ENCODE peak calls at places on chromosome 3, in seven cellular contexts. M is LHCN-M2; P is T-helper 9 cell; D is GF-D8; Z is LoVo; B is kidney tubule cell; X is stimulated activated CD4-positive, alpha-beta T cell treated with anti-CD3 and anti-CD28 coated beads, Interleukin-1b, Interleukin-23, amount 100 ng/mL, for 24 hours. G is an unnamed sample.

GRCh38 chr3:183533410-183534132 is 21.9 kb downstream of the KLHL6 start:
- DNase-seq in M (no peak), P (no peak), Z (no peak), D (no peak), X (no peak), B (peak; percentile 65), G (no peak)

GRCh38 chr3:196843435-196844110 is 24.1 kb upstream of the SENP5 start:
- DNase-seq in B (no peak), P (no peak), D (no peak), M (no peak), X (no peak), Z (no peak), G (peak; percentile 29)

GRCh38 chr3:106678657-106679390 is 698.4 kb upstream of the CCDC54 start:
- DNase-seq in M (no peak), X (no peak), B (no peak), D (no peak), P (no peak), Z (no peak), G (no peak)

GRCh38 chr3:4949659-4950058 is 29.6 kb upstream of the BHLHE40 start:
- DNase-seq in Z (no peak), B (no peak), P (no peak), X (no peak), D (no peak), M (no peak), G (no peak)

GRCh38 chr3:72127843-72128242 is 342.9 kb upstream of the PROK2 start:
- DNase-seq in D (no peak), Z (no peak), M (peak; percentile 50), P (no peak), X (no peak), B (peak; percentile 53), G (no peak)

GRCh38 chr3:54045416-54045815 is 76.9 kb upstream of the CACNA2D3 start:
- DNase-seq in X (no peak), B (peak; percentile 57), D (no peak), M (no peak), P (no peak), Z (no peak), G (no peak)

GRCh38 chr3:111299070-111299672 is 227.6 kb downstream of the NECTIN3 start:
- DNase-seq in M (peak; percentile 52), B (peak; percentile 10), P (no peak), D (no peak), Z (no peak), X (no peak), G (no peak)

GRCh38 chr3:30292192-30292893 is 314.1 kb upstream of the TGFBR2 start:
- DNase-seq in Z (no peak), B (peak; percentile 50), X (no peak), M (peak; percentile 94), P (no peak), D (no peak), G (no peak)

GRCh38 chr3:182212479-182213076 is 500.9 kb downstream of the SOX2 start:
- DNase-seq in M (peak; percentile 63), D (no peak), P (no peak), B (peak; percentile 98), X (no peak), Z (peak; percentile 95), G (peak; percentile 25)

GRCh38 chr3:18389108-18389733 is 35.9 kb downstream of the SATB1 start:
- DNase-seq in P (peak; percentile 13), M (peak; percentile 5), B (peak; percentile 25), X (no peak), Z (peak; percentile 35), D (no peak), G (peak; percentile 1)

GRCh38 chr3:111763101-111763500 is 96.0 kb upstream of the PHLDB2 start:
- DNase-seq in Z (no peak), B (peak; percentile 75), X (no peak), P (no peak), D (no peak), M (no peak), G (no peak)

GRCh38 chr3:139468407-139468806 is 7.9 kb downstream of the RBP2 start:
- DNase-seq in B (no peak), Z (no peak), D (no peak), P (no peak), X (no peak), M (no peak), G (no peak)

GRCh38 chr3:57062119-57062631 is 1.7 kb downstream of the SPATA12 start:
- DNase-seq in X (no peak), D (no peak), M (no peak), Z (no peak), B (no peak), P (no peak), G (no peak)

GRCh38 chr3:171620825-171621434 is 160.7 kb upstream of the TNIK start:
- DNase-seq in X (no peak), B (peak; percentile 76), P (no peak), D (no peak), Z (peak; percentile 59), M (peak; percentile 73), G (peak; percentile 19)

GRCh38 chr3:47113669-47114365 is 50.1 kb downstream of the SETD2 start:
- DNase-seq in M (peak; percentile 47), Z (no peak), P (no peak), D (no peak), B (peak; percentile 78), X (no peak), G (peak; percentile 10)

GRCh38 chr3:194852836-194853508 is 167.3 kb downstream of the FAM43A start:
- DNase-seq in P (no peak), M (no peak), Z (no peak), D (no peak), X (no peak), B (no peak), G (no peak)

GRCh38 chr3:152870027-152870426 is 35.1 kb downstream of the P2RY1 start:
- DNase-seq in X (no peak), B (no peak), P (no peak), D (no peak), M (no peak), Z (no peak), G (no peak)

GRCh38 chr3:129592362-129593150 is 13.9 kb downstream of the PLXND1 start:
- DNase-seq in X (no peak), M (no peak), P (no peak), B (no peak), Z (no peak), D (peak; percentile 44), G (no peak)

GRCh38 chr3:27356976-27357375 is 12.2 kb downstream of the NEK10 start:
- DNase-seq in P (no peak), B (no peak), D (no peak), M (no peak), X (no peak), Z (no peak), G (no peak)

GRCh38 chr3:188019761-188020160 is 134.2 kb upstream of the LPP start:
- DNase-seq in M (no peak), B (no peak), Z (no peak), X (no peak), D (no peak), P (no peak), G (no peak)

GRCh38 chr3:57557088-57557537 is 1.0 kb downstream of the PDE12 start:
- DNase-seq in B (peak; percentile 53), Z (no peak), D (no peak), M (peak; percentile 34), P (peak; percentile 8), X (no peak), G (peak; percentile 27)

GRCh38 chr3:36635731-36636130 is 128.6 kb downstream of the DCLK3 start:
- DNase-seq in M (no peak), D (no peak), P (no peak), Z (no peak), B (peak; percentile 86), X (no peak), G (no peak)

GRCh38 chr3:99962703-99963102 is 145.0 kb downstream of the CMSS1 start:
- DNase-seq in Z (no peak), X (no peak), M (peak; percentile 68), P (no peak), B (peak; percentile 16), D (no peak), G (no peak)

GRCh38 chr3:12894629-12895028 is 53.3 kb upstream of the RPL32 start:
- DNase-seq in D (no peak), X (no peak), B (peak; percentile 49), P (no peak), Z (no peak), M (no peak), G (no peak)

GRCh38 chr3:97001611-97002010 is 187.2 kb downstream of the EPHA6 start:
- DNase-seq in X (no peak), P (no peak), B (no peak), D (no peak), M (no peak), Z (no peak), G (no peak)

GRCh38 chr3:146256851-146257486 is 6.1 kb upstream of the PLSCR4 start:
- DNase-seq in B (no peak), P (no peak), D (no peak), X (no peak), Z (no peak), M (no peak), G (no peak)

GRCh38 chr3:164539215-164539614 is 539.1 kb downstream of the SI start:
- DNase-seq in Z (no peak), P (no peak), X (no peak), B (no peak), M (no peak), D (no peak), G (no peak)

GRCh38 chr3:24145981-24146822 is 201.1 kb downstream of the NR1D2 start:
- DNase-seq in M (peak; percentile 95), D (no peak), B (peak; percentile 59), P (no peak), X (no peak), Z (peak; percentile 11), G (peak; percentile 61)

GRCh38 chr3:97910931-97911351 is 61.3 kb downstream of the RIOX2 start:
- DNase-seq in P (no peak), X (no peak), B (no peak), M (no peak), Z (no peak), D (no peak), G (no peak)

GRCh38 chr3:71489315-71489761 is 94.2 kb downstream of the FOXP1 start:
- DNase-seq in B (no peak), X (no peak), Z (no peak), D (no peak), P (no peak), M (no peak), G (no peak)

GRCh38 chr3:123725652-123726400 is 141.0 kb upstream of the HACD2 start:
- DNase-seq in B (no peak), P (no peak), D (no peak), Z (no peak), M (no peak), X (no peak), G (no peak)

GRCh38 chr3:94004301-94004910 is 24.0 kb downstream of the STX19 start:
- DNase-seq in B (peak; percentile 68), M (peak; percentile 66), X (no peak), P (no peak), Z (peak; percentile 56), D (peak; percentile 25), G (peak; percentile 55)

GRCh38 chr3:194404365-194405140 is 5.5 kb upstream of the GP5 start:
- DNase-seq in D (no peak), X (no peak), B (peak; percentile 61), M (peak; percentile 50), Z (peak; percentile 66), P (peak; percentile 15), G (peak; percentile 31)

GRCh38 chr3:160704006-160704405 is 27.0 kb downstream of the ARL14 start:
- DNase-seq in M (no peak), B (no peak), D (no peak), X (no peak), P (no peak), Z (no peak), G (no peak)

GRCh38 chr3:106339551-106339950 is 470.7 kb upstream of the CBLB start:
- DNase-seq in Z (no peak), B (peak; percentile 16), D (no peak), X (no peak), P (no peak), M (no peak), G (no peak)

GRCh38 chr3:195257454-195258448 is 13.2 kb downstream of the XXYLT1 start:
- DNase-seq in B (no peak), M (no peak), X (no peak), P (no peak), Z (no peak), D (no peak), G (no peak)